ENCODE peak calls at places on chromosomes 3 and 15, in ten cellular contexts. E is ovary, N is transverse colon, X is bronchial epithelial cell, W is fibroblast of the aortic adventitia, Q is astrocyte of the spinal cord, R is fibroblast of villous mesenchyme, P is right lobe of liver, B is cardiac fibroblast, C is fibroblast of mammary gland. L is an unnamed sample.

GRCh38 chr3:42277676-42278075 is 11.7 kb upstream of the CCK start:
- DNase-seq in E (no peak), N (no peak), X (no peak), W (no peak), Q (no peak), R (no peak), P (no peak), B (no peak), C (no peak), L (no peak)

GRCh38 chr3:102237181-102237580 is 197.6 kb upstream of the ZPLD1 start:
- DNase-seq in E (no peak), N (peak), X (no peak), W (no peak), Q (no peak), R (no peak), P (no peak), B (no peak), C (no peak), L (no peak)

GRCh38 chr3:122858373-122858772 is 63.5 kb downstream of the SLC49A4 start:
- DNase-seq in E (no peak), N (no peak), X (peak), W (peak), Q (peak), R (peak), P (no peak), B (peak), C (peak), L (no peak)

GRCh38 chr15:90871716-90872480 is 3.5 kb downstream of the FURIN start:
- DNase-seq in E (peak), N (peak), X (no peak), W (no peak), Q (no peak), R (no peak), P (no peak), B (no peak), C (no peak), L (peak)

GRCh38 chr15:53072077-53072476 is 281.9 kb upstream of the ONECUT1 start:
- DNase-seq in E (no peak), N (peak), X (peak), W (peak), Q (peak), R (no peak), P (peak), B (peak), C (peak), L (peak)

GRCh38 chr15:38486946-38487345 is 33.0 kb downstream of the FAM98B start:
- DNase-seq in E (no peak), N (no peak), X (no peak), W (no peak), Q (peak), R (no peak), P (no peak), B (no peak), C (no peak), L (no peak)

GRCh38 chr15:46682969-46683791 is 1034.1 kb upstream of the SEMA6D start:
- DNase-seq in E (no peak), N (peak), X (no peak), W (no peak), Q (no peak), R (no peak), P (no peak), B (no peak), C (no peak), L (no peak)

GRCh38 chr3:12437861-12438260 is 46.4 kb upstream of the TSEN2 start:
- DNase-seq in E (no peak), N (no peak), X (no peak), W (no peak), Q (no peak), R (no peak), P (no peak), B (no peak), C (no peak), L (no peak)

GRCh38 chr3:151047636-151048035 is 37.8 kb upstream of the MED12L start:
- DNase-seq in E (no peak), N (no peak), X (peak), W (peak), Q (no peak), R (peak), P (no peak), B (peak), C (peak), L (no peak)

GRCh38 chr15:78930577-78931388 is 14.1 kb downstream of the CTSH start:
- DNase-seq in E (no peak), N (no peak), X (peak), W (peak), Q (peak), R (peak), P (peak), B (peak), C (peak), L (no peak)

GRCh38 chr3:105385868-105386508 is 19.3 kb downstream of the ALCAM start:
- DNase-seq in E (no peak), N (no peak), X (no peak), W (peak), Q (no peak), R (no peak), P (no peak), B (no peak), C (no peak), L (no peak)

GRCh38 chr3:98779936-98780335 is 16.8 kb downstream of the ST3GAL6 start:
- DNase-seq in E (no peak), N (no peak), X (peak), W (peak), Q (peak), R (peak), P (no peak), B (peak), C (peak), L (no peak)

GRCh38 chr15:63038926-63039673 is 3.4 kb upstream of the TPM1 start:
- DNase-seq in E (no peak), N (no peak), X (peak), W (peak), Q (peak), R (peak), P (no peak), B (peak), C (no peak), L (no peak)

GRCh38 chr3:5707794-5708193 is 520.3 kb downstream of the EDEM1 start:
- DNase-seq in E (no peak), N (no peak), X (no peak), W (no peak), Q (no peak), R (no peak), P (no peak), B (no peak), C (no peak), L (no peak)

GRCh38 chr15:64987136-64987535 is 2.6 kb downstream of the SPG21 start:
- DNase-seq in E (no peak), N (no peak), X (no peak), W (peak), Q (no peak), R (peak), P (no peak), B (peak), C (peak), L (no peak)

GRCh38 chr3:13660042-13660874 is 111.3 kb downstream of the FBLN2 start:
- DNase-seq in E (no peak), N (no peak), X (no peak), W (no peak), Q (no peak), R (no peak), P (no peak), B (no peak), C (no peak), L (no peak)

GRCh38 chr3:9123849-9124248 is 125.6 kb downstream of the SRGAP3 start:
- DNase-seq in E (no peak), N (no peak), X (no peak), W (no peak), Q (no peak), R (no peak), P (no peak), B (no peak), C (no peak), L (no peak)

GRCh38 chr3:45776611-45777010 is 19.7 kb downstream of the SLC6A20 start:
- DNase-seq in E (no peak), N (no peak), X (no peak), W (no peak), Q (no peak), R (no peak), P (peak), B (peak), C (no peak), L (no peak)

GRCh38 chr3:113136071-113136470 is 75.3 kb upstream of the BOC start:
- DNase-seq in E (no peak), N (no peak), X (peak), W (peak), Q (no peak), R (peak), P (no peak), B (peak), C (peak), L (no peak)

GRCh38 chr3:159897331-159898075 is 91.1 kb upstream of the IL12A start:
- DNase-seq in E (no peak), N (no peak), X (no peak), W (peak), Q (peak), R (peak), P (no peak), B (peak), C (peak), L (no peak)

GRCh38 chr15:51759557-51760070 is 8.2 kb downstream of the TMOD2 start:
- DNase-seq in E (peak), N (peak), X (peak), W (peak), Q (peak), R (peak), P (no peak), B (peak), C (peak), L (peak)

GRCh38 chr3:193774272-193774915 is 181.4 kb downstream of the OPA1 start:
- DNase-seq in E (no peak), N (no peak), X (no peak), W (peak), Q (no peak), R (no peak), P (no peak), B (no peak), C (no peak), L (no peak)

GRCh38 chr3:171380084-171380483 is 80.1 kb downstream of the TNIK start:
- DNase-seq in E (no peak), N (no peak), X (no peak), W (no peak), Q (no peak), R (peak), P (no peak), B (no peak), C (no peak), L (no peak)

GRCh38 chr15:99982662-99983061 is 249.4 kb upstream of the LYSMD4 start:
- DNase-seq in E (no peak), N (no peak), X (no peak), W (no peak), Q (no peak), R (no peak), P (no peak), B (no peak), C (no peak), L (peak)

GRCh38 chr15:38531509-38531908 is 33.1 kb downstream of the RASGRP1 start:
- DNase-seq in E (no peak), N (no peak), X (peak), W (no peak), Q (peak), R (peak), P (no peak), B (peak), C (peak), L (no peak)

GRCh38 chr15:90439946-90440345 is 51.9 kb downstream of the IQGAP1 start:
- DNase-seq in E (no peak), N (no peak), X (no peak), W (peak), Q (no peak), R (no peak), P (no peak), B (no peak), C (no peak), L (no peak)

GRCh38 chr15:78340243-78341056 is at the start of gene CRABP1:
- DNase-seq in E (no peak), N (no peak), X (no peak), W (no peak), Q (no peak), R (no peak), P (no peak), B (no peak), C (no peak), L (peak)

GRCh38 chr3:152271465-152272035 is 2.8 kb downstream of the MBNL1 start:
- DNase-seq in E (no peak), N (no peak), X (no peak), W (peak), Q (no peak), R (no peak), P (no peak), B (no peak), C (no peak), L (no peak)
- H3K4me3 ChIP-seq in E (peak), N (peak), X (peak), W (peak), Q (peak), R (peak), P (peak), B (peak), C (peak), L (no peak)

DNA sequence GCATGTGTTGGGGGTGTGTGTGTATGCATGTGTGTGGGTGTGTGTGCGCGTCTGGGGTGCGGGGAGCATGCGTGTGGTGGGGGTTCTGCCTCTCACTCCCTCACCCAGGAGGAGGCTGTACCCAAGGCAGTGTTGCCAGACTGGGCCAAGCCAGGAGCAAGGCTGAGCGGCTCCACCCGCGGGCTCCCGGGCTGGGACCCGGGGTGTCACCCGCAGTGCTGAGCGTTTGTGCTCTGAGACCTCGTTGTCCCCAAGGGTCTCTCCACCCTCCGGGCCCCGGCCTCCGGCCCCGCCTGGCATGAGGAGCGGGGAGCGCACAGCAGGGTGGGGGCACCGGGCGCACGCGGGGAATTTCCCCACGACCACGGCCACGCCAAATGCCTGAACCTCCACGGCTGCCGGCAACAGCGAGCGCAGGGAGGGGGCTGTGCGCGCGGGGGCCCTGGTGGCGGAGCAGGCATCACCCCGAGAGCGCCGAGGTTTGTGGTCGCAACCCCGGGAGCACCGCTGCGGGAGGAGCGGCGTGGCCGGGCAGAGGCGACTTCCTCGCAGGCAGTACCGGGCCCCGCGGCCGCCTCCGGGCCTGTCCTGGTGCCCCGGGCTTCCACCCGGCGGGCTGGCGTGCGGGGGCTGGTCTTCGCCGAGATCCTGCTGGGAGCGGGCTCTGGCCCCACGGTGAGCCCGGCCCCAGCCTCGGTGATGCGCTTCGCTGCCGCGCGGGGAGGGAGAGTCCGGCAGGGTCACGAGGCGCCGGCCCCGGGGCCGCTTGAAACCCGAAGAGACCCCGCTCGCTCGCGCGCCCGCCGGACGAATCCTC is 7.4 kb upstream of the OCA2 start:
- DNase-seq in E (no peak), N (no peak), X (no peak), W (no peak), Q (no peak), R (peak), P (no peak), B (no peak), C (no peak), L (peak)
- H3K4me3 ChIP-seq in E (peak), N (peak), X (peak), W (peak), Q (peak), R (peak), P (peak), B (peak), C (peak), L (peak)

DNA sequence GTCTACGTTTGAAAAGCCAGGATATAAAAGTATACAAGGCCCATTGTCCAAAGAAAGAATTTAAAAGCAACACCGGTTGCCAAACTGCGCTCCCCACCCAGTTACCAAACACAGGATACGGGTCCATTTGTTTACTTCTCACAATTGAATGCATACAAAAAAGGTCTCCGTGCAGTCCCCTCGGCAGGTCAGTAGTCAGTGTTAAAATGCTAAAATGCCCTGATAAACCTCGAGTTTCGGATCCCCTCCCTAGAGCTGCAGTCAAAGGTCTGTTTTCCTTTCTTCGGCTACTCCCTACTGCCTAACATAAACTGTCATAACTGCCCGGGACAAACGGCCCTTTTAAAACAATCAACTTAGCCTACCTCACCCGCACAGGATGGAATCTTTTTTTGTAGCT is 534.6 kb downstream of the FOXP1 start:
- DNase-seq in E (no peak), N (peak), X (no peak), W (peak), Q (no peak), R (peak), P (no peak), B (no peak), C (no peak), L (no peak)
- H3K4me3 ChIP-seq in E (no peak), N (no peak), X (no peak), W (no peak), Q (no peak), R (no peak), P (no peak), B (no peak), C (no peak), L (no peak)

GRCh38 chr3:126475411-126476114 is at the start of gene ZXDC:
- DNase-seq in E (peak), N (peak), X (peak), W (peak), Q (peak), R (peak), P (peak), B (peak), C (peak), L (peak)

GRCh38 chr3:126476166-126476975 is 680 bp upstream of the ZXDC start:
- DNase-seq in E (no peak), N (no peak), X (peak), W (peak), Q (peak), R (no peak), P (peak), B (peak), C (peak), L (peak)

GRCh38 chr3:126472277-126473006 is 3.2 kb downstream of the ZXDC start:
- DNase-seq in E (peak), N (peak), X (peak), W (peak), Q (peak), R (peak), P (peak), B (peak), C (peak), L (peak)

GRCh38 chr3:126474498-126475410 is 937 bp downstream of the ZXDC start:
- DNase-seq in E (peak), N (peak), X (peak), W (peak), Q (peak), R (peak), P (peak), B (peak), C (peak), L (peak)

DNA sequence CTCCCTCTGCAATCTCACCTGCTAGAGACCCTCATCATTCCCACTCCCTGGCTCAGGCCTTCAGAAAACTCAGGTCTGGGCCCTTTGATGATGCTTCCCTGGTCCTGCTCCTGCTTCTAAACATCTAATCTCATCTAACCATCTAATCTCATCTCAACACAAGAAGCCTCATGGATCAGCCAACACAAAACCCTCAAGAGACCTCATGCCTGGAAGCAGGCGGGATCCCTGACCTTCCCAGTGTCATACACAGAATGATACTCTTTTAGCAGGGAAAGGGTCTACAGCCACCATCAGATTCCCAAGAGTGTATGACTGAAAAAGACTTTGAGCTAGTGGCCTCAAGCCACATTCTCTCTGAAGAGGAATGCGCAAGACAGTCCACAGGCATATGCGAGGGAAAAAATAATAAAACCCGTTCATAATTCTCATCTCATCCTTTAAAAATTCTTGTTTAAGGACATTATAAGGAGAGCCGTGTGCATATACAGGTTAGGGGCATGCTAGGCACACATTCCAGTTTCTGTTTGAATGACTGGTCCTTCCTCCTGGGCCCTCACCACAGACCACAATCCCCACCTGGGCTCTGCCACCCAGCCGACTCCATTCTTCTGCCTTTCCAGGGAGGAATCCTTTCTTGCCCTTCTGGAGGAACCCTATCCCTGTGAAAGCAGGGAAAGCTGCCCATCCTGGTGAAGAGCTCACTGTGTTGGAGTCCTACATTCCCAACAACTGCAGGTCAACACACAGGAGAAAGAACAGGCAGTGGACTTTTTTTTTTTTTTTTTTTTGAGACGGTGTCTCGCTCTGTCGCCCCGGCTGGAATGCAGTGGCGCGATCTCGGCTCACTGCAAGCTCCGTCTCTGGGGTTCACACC is 2.2 kb downstream of the ZXDC start:
- DNase-seq in E (peak), N (no peak), X (no peak), W (no peak), Q (no peak), R (no peak), P (peak), B (no peak), C (no peak), L (no peak)
- H3K4me3 ChIP-seq in E (no peak), N (no peak), X (peak), W (peak), Q (peak), R (peak), P (peak), B (peak), C (peak), L (no peak)

GRCh38 chr15:49174902-49175301 is 4.9 kb downstream of the GALK2 start:
- DNase-seq in E (no peak), N (no peak), X (no peak), W (no peak), Q (no peak), R (no peak), P (no peak), B (no peak), C (no peak), L (no peak)

GRCh38 chr15:49168026-49168425 is 2.0 kb upstream of the GALK2 start:
- DNase-seq in E (no peak), N (no peak), X (no peak), W (peak), Q (no peak), R (no peak), P (no peak), B (no peak), C (peak), L (no peak)

GRCh38 chr15:49169880-49170597 is at the start of gene GALK2:
- DNase-seq in E (peak), N (peak), X (peak), W (peak), Q (peak), R (peak), P (peak), B (peak), C (peak), L (peak)

DNA sequence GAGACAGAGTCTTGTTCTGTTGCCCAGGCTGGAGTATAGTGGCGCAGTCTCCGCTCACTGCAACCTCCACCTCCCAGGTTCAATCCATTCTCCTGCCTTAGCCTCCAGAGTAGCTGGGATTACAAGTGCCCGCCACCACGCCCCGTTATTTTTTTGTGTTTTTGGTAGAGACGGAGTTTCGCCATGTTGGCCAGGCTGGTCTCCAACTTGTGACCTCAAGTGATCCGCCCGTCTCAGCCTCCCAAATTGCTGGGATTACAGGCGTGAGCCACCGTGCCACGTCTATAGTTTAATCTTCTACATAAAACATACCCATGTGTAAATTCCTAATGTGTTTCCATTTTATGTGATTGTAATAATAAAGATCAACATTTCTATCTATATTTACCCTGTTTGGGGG is 1.7 kb downstream of the GALK2 start:
- DNase-seq in E (no peak), N (no peak), X (no peak), W (no peak), Q (no peak), R (no peak), P (no peak), B (no peak), C (no peak), L (no peak)
- H3K4me3 ChIP-seq in E (no peak), N (no peak), X (no peak), W (no peak), Q (no peak), R (no peak), P (no peak), B (no peak), C (no peak), L (no peak)

GRCh38 chr3:32501785-32502088 is 915 bp downstream of the CMTM6 start:
- DNase-seq in E (no peak), N (no peak), X (no peak), W (no peak), Q (no peak), R (no peak), P (no peak), B (no peak), C (no peak), L (no peak)
- H3K4me3 ChIP-seq in E (peak), N (peak), X (peak), W (peak), Q (peak), R (peak), P (peak), B (peak), C (peak), L (peak)

L was measured in H7.